ENCODE peak calls at places on chromosomes 11 and 22, in eight cellular contexts. One of them, this sample, is unnamed.

GRCh38 chr11:67053896-67054850 is 2.5 kb upstream of the RHOD start:
- DNase-seq in fibroblast of mammary gland: peak; percentile 79
- DNase-seq in glutamatergic neuron: peak; percentile 71
- DNase-seq in GM10248: peak; percentile 84
- DNase-seq in right lobe of liver: peak; percentile 75
- DNase-seq in HCT116: no peak
- DNase-seq in heart right ventricle: peak; percentile 47
- DNase-seq in AG04450: no peak
- DNase-seq in this sample: peak; percentile 86

GRCh38 chr11:101620026-101620425 is 36.2 kb upstream of the TRPC6 start:
- DNase-seq in fibroblast of mammary gland: no peak
- DNase-seq in glutamatergic neuron: no peak
- DNase-seq in GM10248: no peak
- DNase-seq in right lobe of liver: no peak
- DNase-seq in HCT116: no peak
- DNase-seq in heart right ventricle: no peak
- DNase-seq in AG04450: no peak
- DNase-seq in this sample: no peak

GRCh38 chr22:22578702-22579424 is 19.8 kb upstream of the PRAME start:
- DNase-seq in fibroblast of mammary gland: peak; percentile 82
- DNase-seq in glutamatergic neuron: no peak
- DNase-seq in GM10248: no peak
- DNase-seq in right lobe of liver: no peak
- DNase-seq in HCT116: no peak
- DNase-seq in heart right ventricle: peak; percentile 28
- DNase-seq in AG04450: no peak
- DNase-seq in this sample: no peak

GRCh38 chr11:18600915-18601569 is 1.5 kb downstream of the MISFA start:
- DNase-seq in fibroblast of mammary gland: no peak
- DNase-seq in glutamatergic neuron: no peak
- DNase-seq in GM10248: no peak
- DNase-seq in right lobe of liver: no peak
- DNase-seq in HCT116: no peak
- DNase-seq in heart right ventricle: no peak
- DNase-seq in AG04450: no peak
- DNase-seq in this sample: no peak

GRCh38 chr11:98630736-98631135 is 390.0 kb upstream of the CNTN5 start:
- DNase-seq in fibroblast of mammary gland: no peak
- DNase-seq in glutamatergic neuron: peak; percentile 20
- DNase-seq in GM10248: no peak
- DNase-seq in right lobe of liver: no peak
- DNase-seq in HCT116: no peak
- DNase-seq in heart right ventricle: no peak
- DNase-seq in AG04450: no peak
- DNase-seq in this sample: no peak

GRCh38 chr11:73249304-73249703 is 22.8 kb upstream of the P2RY6 start:
- DNase-seq in fibroblast of mammary gland: peak; percentile 22
- DNase-seq in glutamatergic neuron: no peak
- DNase-seq in GM10248: no peak
- DNase-seq in right lobe of liver: no peak
- DNase-seq in HCT116: no peak
- DNase-seq in heart right ventricle: no peak
- DNase-seq in AG04450: no peak
- DNase-seq in this sample: no peak

GRCh38 chr22:26558246-26558895 is 31.6 kb downstream of the TPST2 start:
- DNase-seq in fibroblast of mammary gland: peak; percentile 26
- DNase-seq in glutamatergic neuron: no peak
- DNase-seq in GM10248: no peak
- DNase-seq in right lobe of liver: no peak
- DNase-seq in HCT116: no peak
- DNase-seq in heart right ventricle: no peak
- DNase-seq in AG04450: no peak
- DNase-seq in this sample: no peak

GRCh38 chr22:44758354-44758969 is 6.1 kb downstream of the ARHGAP8 start:
- DNase-seq in fibroblast of mammary gland: peak; percentile 62
- DNase-seq in glutamatergic neuron: no peak
- DNase-seq in GM10248: no peak
- DNase-seq in right lobe of liver: no peak
- DNase-seq in HCT116: no peak
- DNase-seq in heart right ventricle: no peak
- DNase-seq in AG04450: no peak
- DNase-seq in this sample: no peak

GRCh38 chr11:75562048-75562835 is at the start of gene SERPINH1:
- DNase-seq in fibroblast of mammary gland: peak; percentile 82
- DNase-seq in glutamatergic neuron: peak; percentile 87
- DNase-seq in GM10248: peak; percentile 90
- DNase-seq in right lobe of liver: peak; percentile 87
- DNase-seq in HCT116: peak; percentile 72
- DNase-seq in heart right ventricle: peak; percentile 88
- DNase-seq in AG04450: no peak
- DNase-seq in this sample: peak; percentile 94

GRCh38 chr11:128902515-128903066 is 11.4 kb downstream of the KCNJ5 start:
- DNase-seq in fibroblast of mammary gland: peak; percentile 64
- DNase-seq in glutamatergic neuron: no peak
- DNase-seq in GM10248: no peak
- DNase-seq in right lobe of liver: no peak
- DNase-seq in HCT116: no peak
- DNase-seq in heart right ventricle: no peak
- DNase-seq in AG04450: no peak
- DNase-seq in this sample: no peak

GRCh38 chr11:35177370-35177769 is 38.4 kb downstream of the CD44 start:
- DNase-seq in fibroblast of mammary gland: no peak
- DNase-seq in glutamatergic neuron: no peak
- DNase-seq in GM10248: no peak
- DNase-seq in right lobe of liver: no peak
- DNase-seq in HCT116: no peak
- DNase-seq in heart right ventricle: no peak
- DNase-seq in AG04450: no peak
- DNase-seq in this sample: no peak

GRCh38 chr22:26448941-26449340 is 19.9 kb downstream of the ASPHD2 start:
- DNase-seq in fibroblast of mammary gland: no peak
- DNase-seq in glutamatergic neuron: no peak
- DNase-seq in GM10248: no peak
- DNase-seq in right lobe of liver: no peak
- DNase-seq in HCT116: no peak
- DNase-seq in heart right ventricle: no peak
- DNase-seq in AG04450: no peak
- DNase-seq in this sample: no peak

GRCh38 chr11:44556735-44557409 is 8.6 kb upstream of the CD82 start:
- DNase-seq in fibroblast of mammary gland: peak; percentile 62
- DNase-seq in glutamatergic neuron: peak; percentile 72
- DNase-seq in GM10248: no peak
- DNase-seq in right lobe of liver: peak; percentile 71
- DNase-seq in HCT116: peak; percentile 54
- DNase-seq in heart right ventricle: peak; percentile 60
- DNase-seq in AG04450: no peak
- DNase-seq in this sample: no peak

GRCh38 chr11:48248902-48249301 is 4.0 kb downstream of the OR4X2 start:
- DNase-seq in fibroblast of mammary gland: no peak
- DNase-seq in glutamatergic neuron: no peak
- DNase-seq in GM10248: no peak
- DNase-seq in right lobe of liver: no peak
- DNase-seq in HCT116: no peak
- DNase-seq in heart right ventricle: no peak
- DNase-seq in AG04450: no peak
- DNase-seq in this sample: no peak

GRCh38 chr11:116536416-116536815 is 236.4 kb downstream of the BUD13 start:
- DNase-seq in fibroblast of mammary gland: no peak
- DNase-seq in glutamatergic neuron: no peak
- DNase-seq in GM10248: no peak
- DNase-seq in right lobe of liver: peak; percentile 23
- DNase-seq in HCT116: no peak
- DNase-seq in heart right ventricle: no peak
- DNase-seq in AG04450: no peak
- DNase-seq in this sample: no peak

GRCh38 chr11:13781153-13781552 is 112.7 kb downstream of the FAR1 start:
- DNase-seq in fibroblast of mammary gland: no peak
- DNase-seq in glutamatergic neuron: no peak
- DNase-seq in GM10248: no peak
- DNase-seq in right lobe of liver: no peak
- DNase-seq in HCT116: no peak
- DNase-seq in heart right ventricle: no peak
- DNase-seq in AG04450: no peak
- DNase-seq in this sample: no peak

GRCh38 chr11:12802418-12803085 is 128.3 kb downstream of the TEAD1 start:
- DNase-seq in fibroblast of mammary gland: peak; percentile 58
- DNase-seq in glutamatergic neuron: no peak
- DNase-seq in GM10248: no peak
- DNase-seq in right lobe of liver: peak; percentile 89
- DNase-seq in HCT116: peak; percentile 97
- DNase-seq in heart right ventricle: peak; percentile 34
- DNase-seq in AG04450: no peak
- DNase-seq in this sample: no peak

GRCh38 chr11:130314749-130315285 is at the start of gene ZBTB44:
- DNase-seq in fibroblast of mammary gland: peak; percentile 87
- DNase-seq in glutamatergic neuron: peak; percentile 92
- DNase-seq in GM10248: peak; percentile 93
- DNase-seq in right lobe of liver: peak; percentile 96
- DNase-seq in HCT116: peak; percentile 72
- DNase-seq in heart right ventricle: peak; percentile 93
- DNase-seq in AG04450: peak; percentile 62
- DNase-seq in this sample: peak; percentile 97

GRCh38 chr11:130314184-130314748 is 451 bp downstream of the ZBTB44 start:
- DNase-seq in fibroblast of mammary gland: peak; percentile 7
- DNase-seq in glutamatergic neuron: peak; percentile 71
- DNase-seq in GM10248: peak; percentile 75
- DNase-seq in right lobe of liver: peak; percentile 85
- DNase-seq in HCT116: peak; percentile 10
- DNase-seq in heart right ventricle: peak; percentile 76
- DNase-seq in AG04450: no peak
- DNase-seq in this sample: peak; percentile 87

GRCh38 chr11:130313383-130314183 is 1.1 kb downstream of the ZBTB44 start:
- DNase-seq in fibroblast of mammary gland: peak; percentile 5
- DNase-seq in glutamatergic neuron: no peak
- DNase-seq in GM10248: no peak
- DNase-seq in right lobe of liver: no peak
- DNase-seq in HCT116: no peak
- DNase-seq in heart right ventricle: no peak
- DNase-seq in AG04450: no peak
- DNase-seq in this sample: no peak

GRCh38 chr11:130318031-130318673 is 3.4 kb upstream of the ZBTB44 start:
- DNase-seq in fibroblast of mammary gland: no peak
- DNase-seq in glutamatergic neuron: no peak
- DNase-seq in GM10248: no peak
- DNase-seq in right lobe of liver: no peak
- DNase-seq in HCT116: no peak
- DNase-seq in heart right ventricle: no peak
- DNase-seq in AG04450: no peak
- DNase-seq in this sample: no peak

DNA sequence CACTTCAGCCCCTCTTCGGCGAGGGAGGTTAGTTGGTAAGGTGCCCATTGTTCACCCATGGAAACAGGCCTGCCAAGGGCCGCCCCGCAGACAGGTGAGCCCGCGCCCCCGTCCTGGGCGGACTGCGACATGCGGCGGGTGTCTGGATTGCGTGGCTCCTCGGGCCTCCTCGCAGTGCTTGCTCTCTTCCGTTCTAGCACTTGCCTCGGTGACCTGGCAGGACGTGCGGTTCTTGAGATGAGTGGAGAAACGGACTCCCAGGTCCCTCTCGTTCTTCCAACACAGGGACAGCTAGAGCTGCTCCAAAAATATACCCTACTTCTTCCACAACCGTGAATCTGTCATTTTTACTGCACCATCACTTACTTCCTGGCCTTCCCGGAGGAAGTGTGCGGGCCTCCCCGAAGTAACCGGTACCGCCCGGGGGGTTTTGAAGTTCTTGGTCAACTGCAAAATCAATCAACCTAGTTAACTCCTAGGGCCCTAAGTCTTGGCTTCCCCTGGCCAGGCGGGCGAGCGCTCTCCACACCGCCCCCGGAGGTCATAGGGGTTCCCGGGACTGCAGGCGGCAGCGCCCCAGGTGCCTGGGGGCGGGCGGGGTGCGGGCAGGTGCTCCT is 745 bp upstream of the ZBTB44 start:
- DNase-seq in fibroblast of mammary gland: no peak
- DNase-seq in glutamatergic neuron: peak; percentile 32
- DNase-seq in GM10248: peak; percentile 75
- DNase-seq in right lobe of liver: peak; percentile 50
- DNase-seq in HCT116: no peak
- DNase-seq in heart right ventricle: peak; percentile 28
- DNase-seq in AG04450: no peak
- DNase-seq in this sample: peak; percentile 75
- TF ChIP-seq CTCF in fibroblast of mammary gland: no peak
- TF ChIP-seq CTCF in glutamatergic neuron: no peak
- TF ChIP-seq CTCF in GM10248: peak; percentile 40
- TF ChIP-seq CTCF in right lobe of liver: no peak
- TF ChIP-seq CTCF in HCT116: no peak
- TF ChIP-seq CTCF in heart right ventricle: peak; percentile 26
- TF ChIP-seq CTCF in AG04450: no peak
- TF ChIP-seq CTCF in this sample: peak; percentile 34

DNA sequence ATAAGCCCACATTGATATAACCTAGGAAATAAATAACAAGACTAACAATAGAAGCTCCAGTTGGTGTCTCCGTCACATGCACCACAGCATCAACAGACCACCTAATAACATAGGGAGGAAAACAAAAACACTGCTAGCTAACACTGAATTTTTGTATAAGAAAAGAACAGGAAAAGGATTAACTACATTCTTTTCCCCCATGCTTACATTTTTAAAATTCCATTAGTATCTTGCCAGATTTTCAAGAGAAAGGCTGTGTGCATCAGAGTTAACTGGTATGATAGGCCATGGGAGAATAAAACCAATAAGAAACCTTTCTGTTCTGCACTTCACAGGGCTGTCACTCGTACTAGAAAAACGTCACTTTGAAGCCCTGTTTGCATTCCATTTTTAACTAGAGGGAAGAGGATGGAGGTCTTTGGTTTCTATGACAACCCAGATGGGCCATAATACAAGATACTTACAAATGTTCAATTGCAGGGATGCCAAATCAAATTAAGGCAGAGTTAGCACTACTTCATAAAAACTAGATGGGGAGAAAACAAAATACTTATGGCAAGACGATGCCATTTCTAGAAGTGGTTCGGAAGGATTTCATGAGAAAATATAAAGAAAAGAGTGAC is 79.1 kb downstream of the LARGE2 start:
- DNase-seq in fibroblast of mammary gland: no peak
- DNase-seq in glutamatergic neuron: no peak
- DNase-seq in GM10248: no peak
- DNase-seq in right lobe of liver: no peak
- DNase-seq in HCT116: no peak
- DNase-seq in heart right ventricle: no peak
- DNase-seq in AG04450: peak; percentile 33
- DNase-seq in this sample: no peak
- TF ChIP-seq CTCF in fibroblast of mammary gland: no peak
- TF ChIP-seq CTCF in glutamatergic neuron: no peak
- TF ChIP-seq CTCF in GM10248: no peak
- TF ChIP-seq CTCF in right lobe of liver: no peak
- TF ChIP-seq CTCF in HCT116: no peak
- TF ChIP-seq CTCF in heart right ventricle: no peak
- TF ChIP-seq CTCF in AG04450: no peak
- TF ChIP-seq CTCF in this sample: no peak

GRCh38 chr11:69588270-69588669 is 52.7 kb upstream of the CCND1 start:
- DNase-seq in fibroblast of mammary gland: peak; percentile 96
- DNase-seq in glutamatergic neuron: no peak
- DNase-seq in GM10248: no peak
- DNase-seq in right lobe of liver: no peak
- DNase-seq in HCT116: peak; percentile 54
- DNase-seq in heart right ventricle: no peak
- DNase-seq in AG04450: peak; percentile 23
- DNase-seq in this sample: no peak
- TF ChIP-seq CTCF in fibroblast of mammary gland: peak; percentile 63
- TF ChIP-seq CTCF in glutamatergic neuron: no peak
- TF ChIP-seq CTCF in GM10248: no peak
- TF ChIP-seq CTCF in right lobe of liver: no peak
- TF ChIP-seq CTCF in HCT116: peak; percentile 60
- TF ChIP-seq CTCF in heart right ventricle: no peak
- TF ChIP-seq CTCF in AG04450: peak; percentile 45
- TF ChIP-seq CTCF in this sample: no peak

GRCh38 chr11:15629690-15630321 is 515.1 kb downstream of the INSC start:
- DNase-seq in fibroblast of mammary gland: no peak
- DNase-seq in glutamatergic neuron: peak; percentile 59
- DNase-seq in GM10248: no peak
- DNase-seq in right lobe of liver: peak; percentile 64
- DNase-seq in HCT116: peak; percentile 16
- DNase-seq in heart right ventricle: no peak
- DNase-seq in AG04450: no peak
- DNase-seq in this sample: peak; percentile 9
- TF ChIP-seq CTCF in fibroblast of mammary gland: no peak
- TF ChIP-seq CTCF in glutamatergic neuron: peak; percentile 22
- TF ChIP-seq CTCF in GM10248: peak; percentile 21
- TF ChIP-seq CTCF in right lobe of liver: peak; percentile 47
- TF ChIP-seq CTCF in HCT116: peak; percentile 51
- TF ChIP-seq CTCF in heart right ventricle: peak; percentile 38
- TF ChIP-seq CTCF in AG04450: peak; percentile 22
- TF ChIP-seq CTCF in this sample: no peak

This sample was measured in GM20000.